ENCODE peak calls at places on chromosomes 6 and 20, in four cellular contexts. Z, U, F and N are unnamed samples.

GRCh38 chr20:10565922-10566897 is 107.6 kb downstream of the JAG1 start:
- DNase-seq in Z (no peak), U (no peak), F (no peak), N (no peak)

GRCh38 chr6:109506841-109507240 is 23.8 kb upstream of the ZBTB24 start:
- DNase-seq in Z (no peak), U (no peak), F (no peak), N (no peak)

GRCh38 chr20:47150403-47151152 is 205.9 kb downstream of the ZMYND8 start:
- DNase-seq in Z (no peak), U (peak; percentile 67), F (peak; percentile 84), N (peak; percentile 65)

GRCh38 chr20:22180244-22180643 is 404.1 kb downstream of the FOXA2 start:
- DNase-seq in Z (no peak), U (no peak), F (peak; percentile 80), N (peak; percentile 16)

GRCh38 chr6:128569737-128570438 is 49.5 kb upstream of the PTPRK start:
- DNase-seq in Z (no peak), U (no peak), F (no peak), N (no peak)

GRCh38 chr6:98957440-98957839 is 9.7 kb upstream of the FBXL4 start:
- DNase-seq in Z (no peak), U (no peak), F (no peak), N (no peak)

GRCh38 chr6:20630617-20631448 is 96.6 kb downstream of the CDKAL1 start:
- DNase-seq in Z (no peak), U (no peak), F (no peak), N (no peak)

GRCh38 chr6:72788188-72788587 is 166.3 kb downstream of the KCNQ5 start:
- DNase-seq in Z (no peak), U (no peak), F (no peak), N (no peak)

GRCh38 chr20:257419-257818 is at the start of gene DEFB132:
- DNase-seq in Z (no peak), U (no peak), F (no peak), N (no peak)

GRCh38 chr6:105452924-105453756 is 50.3 kb upstream of the PREP start:
- DNase-seq in Z (no peak), U (no peak), F (no peak), N (no peak)

GRCh38 chr20:17129089-17129488 is 97.8 kb upstream of the PCSK2 start:
- DNase-seq in Z (no peak), U (no peak), F (no peak), N (no peak)

GRCh38 chr20:58141496-58141895 is 87.0 kb downstream of the ANKRD60 start:
- DNase-seq in Z (no peak), U (no peak), F (no peak), N (no peak)

GRCh38 chr6:83464741-83465140 is 33.9 kb upstream of the ME1 start:
- DNase-seq in Z (no peak), U (no peak), F (no peak), N (no peak)

GRCh38 chr6:7243188-7243942 is 69.6 kb downstream of the SSR1 start:
- DNase-seq in Z (peak; percentile 16), U (no peak), F (peak; percentile 57), N (peak; percentile 53)

GRCh38 chr6:168035661-168036616 is 38.5 kb downstream of the KIF25 start:
- DNase-seq in Z (no peak), U (no peak), F (no peak), N (no peak)

GRCh38 chr20:56595746-56596478 is 33.2 kb upstream of the TFAP2C start:
- DNase-seq in Z (no peak), U (no peak), F (no peak), N (no peak)

GRCh38 chr6:121430514-121431460 is 4.7 kb upstream of the GJA1 start:
- DNase-seq in Z (no peak), U (no peak), F (no peak), N (no peak)

GRCh38 chr20:35558416-35558815 is 16.5 kb downstream of the ERGIC3 start:
- DNase-seq in Z (no peak), U (no peak), F (no peak), N (no peak)

GRCh38 chr6:72943699-72944098 is 281.6 kb downstream of the KHDC1L start:
- DNase-seq in Z (no peak), U (no peak), F (no peak), N (no peak)

GRCh38 chr20:33521461-33521860 is 31.6 kb downstream of the CBFA2T2 start:
- DNase-seq in Z (no peak), U (no peak), F (no peak), N (no peak)

GRCh38 chr6:149231786-149232185 is 85.7 kb upstream of the TAB2 start:
- DNase-seq in Z (no peak), U (no peak), F (no peak), N (no peak)

GRCh38 chr6:154605207-154605877 is 94.9 kb upstream of the CNKSR3 start:
- DNase-seq in Z (no peak), U (no peak), F (no peak), N (no peak)

GRCh38 chr6:90079555-90080490 is 185.6 kb downstream of the GJA10 start:
- DNase-seq in Z (no peak), U (no peak), F (no peak), N (no peak)

GRCh38 chr6:5184878-5185277 is 75.9 kb downstream of the LYRM4 start:
- DNase-seq in Z (no peak), U (no peak), F (no peak), N (no peak)

GRCh38 chr6:53306819-53307347 is 41.9 kb downstream of the ELOVL5 start:
- DNase-seq in Z (no peak), U (no peak), F (no peak), N (no peak)

GRCh38 chr6:34248727-34249468 is at the start of gene SMIM29:
- DNase-seq in Z (peak; percentile 99), U (peak; percentile 99), F (peak; percentile 100), N (peak; percentile 99)

GRCh38 chr6:119024111-119024510 is 54.4 kb downstream of the FAM184A start:
- DNase-seq in Z (no peak), U (no peak), F (no peak), N (no peak)

GRCh38 chr6:31907158-31907813 is 5.4 kb upstream of the ZBTB12 start:
- DNase-seq in Z (no peak), U (no peak), F (no peak), N (no peak)

GRCh38 chr20:25239387-25240370 is 8.2 kb upstream of the PYGB start:
- DNase-seq in Z (no peak), U (no peak), F (no peak), N (no peak)

GRCh38 chr6:113719545-113719944 is 137.6 kb upstream of the MARCKS start:
- DNase-seq in Z (no peak), U (no peak), F (no peak), N (no peak)

DNA sequence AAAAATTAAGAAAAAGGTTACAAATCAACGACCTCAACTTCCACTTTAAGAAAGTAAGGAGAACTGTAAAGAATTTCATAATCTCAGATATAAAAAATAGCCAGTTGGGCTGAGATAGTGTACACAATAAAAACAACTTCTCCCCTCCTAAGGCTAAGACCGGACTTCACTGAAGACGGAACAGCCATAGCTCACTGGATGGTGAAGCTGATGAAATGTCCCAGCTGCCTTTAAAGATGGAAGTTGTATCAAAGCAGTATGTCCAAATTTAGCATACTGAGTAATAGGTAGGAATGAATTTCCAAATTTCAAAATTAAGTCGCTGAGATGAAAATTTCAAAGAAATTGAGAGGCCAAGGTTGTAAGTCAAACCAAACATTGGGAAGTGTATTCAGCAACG is 153.3 kb downstream of the RNGTT start:
- DNase-seq in Z (no peak), U (no peak), F (no peak), N (no peak)
- TF ChIP-seq CTCF in Z (no peak), U (no peak), F (no peak), N (no peak)

GRCh38 chr6:158803733-158804143 is 15.4 kb downstream of the EZR start:
- DNase-seq in Z (no peak), U (no peak), F (no peak), N (no peak)
- TF ChIP-seq CTCF in Z (no peak), U (no peak), F (no peak), N (no peak)

GRCh38 chr6:1554881-1555569 is 54.7 kb upstream of the FOXC1 start:
- DNase-seq in Z (peak; percentile 59), U (peak; percentile 80), F (no peak), N (no peak)
- TF ChIP-seq CTCF in Z (peak; percentile 81), U (peak; percentile 68), F (peak; percentile 46), N (peak; percentile 38)

GRCh38 chr6:136923116-136923953 is 1.2 kb downstream of the SLC35D3 start:
- DNase-seq in Z (no peak), U (no peak), F (peak; percentile 62), N (no peak)

GRCh38 chr6:136922680-136922996 is 537 bp downstream of the SLC35D3 start:
- DNase-seq in Z (no peak), U (no peak), F (peak; percentile 47), N (peak; percentile 10)

GRCh38 chr6:136921521-136921935 is 573 bp upstream of the SLC35D3 start:
- DNase-seq in Z (no peak), U (peak; percentile 52), F (peak; percentile 65), N (peak; percentile 17)

GRCh38 chr6:136920858-136921520 is 1.1 kb upstream of the SLC35D3 start:
- DNase-seq in Z (no peak), U (peak; percentile 56), F (peak; percentile 55), N (no peak)

GRCh38 chr6:136921936-136922679 is at the start of gene SLC35D3:
- DNase-seq in Z (no peak), U (peak; percentile 51), F (peak; percentile 73), N (peak; percentile 28)
- TF ChIP-seq CTCF in Z (no peak), U (no peak), F (no peak), N (no peak)

GRCh38 chr6:131197716-131198115 is 62.4 kb downstream of the AKAP7 start:
- DNase-seq in Z (no peak), U (no peak), F (no peak), N (no peak)

DNA sequence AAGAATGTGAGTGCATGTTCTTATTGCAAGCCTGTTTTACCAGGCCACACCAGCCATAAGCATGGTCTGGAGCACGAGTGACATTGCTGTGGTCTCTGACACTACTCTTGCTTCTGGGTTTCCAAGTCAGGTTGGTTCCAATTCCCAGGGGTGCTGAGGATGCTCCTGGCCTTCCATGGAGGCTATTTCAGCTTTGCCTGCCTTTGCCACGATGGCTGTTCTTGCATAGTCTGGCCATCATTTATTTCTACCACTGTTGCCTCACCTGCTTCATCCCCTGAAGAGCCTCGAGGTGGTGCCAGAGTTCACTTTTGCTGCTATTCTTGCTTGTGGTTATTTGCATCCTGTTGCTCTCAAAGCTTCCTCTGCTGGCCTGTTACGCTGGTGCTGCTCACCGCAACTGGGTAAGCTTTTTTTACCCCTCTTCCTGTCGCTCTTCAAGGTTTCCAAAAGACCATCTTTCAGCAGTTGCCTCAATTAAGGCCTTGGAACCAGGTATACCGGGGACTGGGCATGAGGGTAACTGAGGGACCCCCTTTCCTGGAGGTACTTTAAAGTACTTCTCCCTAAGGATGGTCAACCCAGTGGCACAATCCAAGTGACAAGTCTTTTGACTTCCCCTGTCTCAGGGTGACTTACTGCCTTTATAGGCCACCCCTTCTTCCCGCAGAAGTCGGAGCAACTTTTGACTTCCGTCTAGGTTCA is 64.5 kb downstream of the AKAP7 start:
- DNase-seq in Z (peak; percentile 62), U (peak; percentile 52), F (no peak), N (peak; percentile 9)
- TF ChIP-seq CTCF in Z (peak; percentile 76), U (peak; percentile 75), F (peak; percentile 86), N (peak; percentile 77)

GRCh38 chr6:27565839-27566779 is 93.2 kb upstream of the ZNF184 start:
- DNase-seq in Z (no peak), U (no peak), F (peak; percentile 78), N (no peak)
- TF ChIP-seq CTCF in Z (no peak), U (no peak), F (peak; percentile 1), N (peak; percentile 51)